ENCODE peak calls at places on chromosomes 2 and 18, in six cellular contexts. M, B, E, F, R and T are unnamed samples.

GRCh38 chr2:106562826-106563594 is 75.8 kb downstream of the CD8B2 start:
- DNase-seq in R (no peak), F (no peak), E (no peak), B (no peak), M (no peak), T (no peak)

GRCh38 chr2:9318461-9319337 is 104.6 kb downstream of the ITGB1BP1 start:
- DNase-seq in R (no peak), E (no peak), M (no peak), B (no peak), F (no peak), T (no peak)

GRCh38 chr18:26919656-26920055 is 54.1 kb upstream of the AQP4 start:
- DNase-seq in M (no peak), R (no peak), F (no peak), E (no peak), B (no peak), T (no peak)

GRCh38 chr2:207624170-207625013 is 802 bp downstream of the METTL21A start:
- DNase-seq in E (no peak), R (no peak), F (peak; percentile 34), M (peak; percentile 58), B (peak; percentile 87), T (peak; percentile 76)

GRCh38 chr2:163345795-163346573 is 389.8 kb downstream of the FIGN start:
- DNase-seq in F (peak; percentile 17), B (peak; percentile 62), M (no peak), E (no peak), R (no peak), T (peak; percentile 91)

GRCh38 chr2:239047420-239047819 is 199.5 kb downstream of the TWIST2 start:
- DNase-seq in M (no peak), F (no peak), E (no peak), R (no peak), B (no peak), T (no peak)

GRCh38 chr18:62521082-62521481 is 1.7 kb upstream of the ZCCHC2 start:
- DNase-seq in E (no peak), F (no peak), R (no peak), B (no peak), M (no peak), T (no peak)

GRCh38 chr2:137969418-137969765 is 5.1 kb downstream of the HNMT start:
- DNase-seq in B (no peak), E (peak; percentile 17), F (peak; percentile 51), M (no peak), R (no peak), T (peak; percentile 83)

GRCh38 chr2:169480079-169480465 is 778 bp downstream of the BBS5 start:
- DNase-seq in E (no peak), F (no peak), B (no peak), M (no peak), R (no peak), T (no peak)

GRCh38 chr2:12879649-12880048 is 162.9 kb downstream of the TRIB2 start:
- DNase-seq in M (no peak), R (no peak), F (no peak), B (no peak), E (no peak), T (no peak)

GRCh38 chr18:69757733-69758132 is 189.9 kb downstream of the CD226 start:
- DNase-seq in F (no peak), M (no peak), E (no peak), B (no peak), R (no peak), T (no peak)

GRCh38 chr2:60998628-60999545 is 18.6 kb upstream of the PEX13 start:
- DNase-seq in R (no peak), E (peak; percentile 52), B (peak; percentile 71), M (no peak), F (peak; percentile 64), T (peak; percentile 51)

GRCh38 chr2:31567679-31568078 is 13.1 kb downstream of the SRD5A2 start:
- DNase-seq in R (no peak), M (no peak), B (no peak), F (no peak), E (no peak), T (no peak)

GRCh38 chr18:22544626-22545025 is 126.9 kb upstream of the CTAGE1 start:
- DNase-seq in R (no peak), B (no peak), F (no peak), M (no peak), E (no peak), T (no peak)

GRCh38 chr2:100902833-100903405 is 83.0 kb downstream of the NPAS2 start:
- DNase-seq in M (no peak), E (peak; percentile 95), B (no peak), F (peak; percentile 89), R (no peak), T (peak; percentile 63)

GRCh38 chr18:2935438-2936192 is 77.3 kb downstream of the LPIN2 start:
- DNase-seq in M (no peak), F (no peak), E (no peak), B (no peak), R (no peak), T (no peak)

GRCh38 chr18:37019157-37019571 is 190.2 kb downstream of the KIAA1328 start:
- DNase-seq in E (peak; percentile 25), M (no peak), R (no peak), B (peak; percentile 10), F (no peak), T (no peak)

GRCh38 chr2:240935101-240935876 is 29.2 kb downstream of the CROCC2 start:
- DNase-seq in E (no peak), F (no peak), M (no peak), B (no peak), R (no peak), T (no peak)

GRCh38 chr2:229800997-229801754 is 86.8 kb upstream of the DNER start:
- DNase-seq in B (peak; percentile 85), F (peak; percentile 46), M (peak; percentile 75), E (peak; percentile 43), R (no peak), T (peak; percentile 64)

GRCh38 chr2:70975237-70975636 is 3.2 kb upstream of the ANKRD53 start:
- DNase-seq in M (no peak), B (no peak), E (no peak), F (no peak), R (no peak), T (no peak)

GRCh38 chr18:22282311-22283235 is 113.2 kb downstream of the GATA6 start:
- DNase-seq in F (peak; percentile 78), M (peak; percentile 4), B (no peak), R (no peak), E (peak; percentile 45), T (no peak)

GRCh38 chr2:714005-714741 is 37.0 kb upstream of the TMEM18 start:
- DNase-seq in E (peak; percentile 20), F (peak; percentile 72), R (no peak), M (peak; percentile 18), B (peak; percentile 87), T (peak; percentile 63)

GRCh38 chr2:102103992-102104871 is 38.3 kb upstream of the IL1R1 start:
- DNase-seq in F (no peak), R (no peak), M (peak; percentile 29), E (peak; percentile 94), B (peak; percentile 91), T (peak; percentile 89)

GRCh38 chr2:85649201-85650190 is 18.5 kb downstream of the SFTPB start:
- DNase-seq in E (no peak), M (no peak), F (peak; percentile 57), R (no peak), B (no peak), T (no peak)

GRCh38 chr18:3330622-3331021 is 68.7 kb downstream of the MYL12B start:
- DNase-seq in R (no peak), B (no peak), F (no peak), M (no peak), E (no peak), T (no peak)

GRCh38 chr2:3523551-3524041 is 4.3 kb upstream of the ADI1 start:
- DNase-seq in F (no peak), R (no peak), M (no peak), B (no peak), E (no peak), T (no peak)

GRCh38 chr2:217382794-217383193 is 522.9 kb upstream of the TNP1 start:
- DNase-seq in F (no peak), E (no peak), M (no peak), B (no peak), R (no peak), T (no peak)

GRCh38 chr2:109382946-109383345 is 230.8 kb downstream of the SEPTIN10 start:
- DNase-seq in E (peak; percentile 47), F (peak; percentile 63), M (no peak), B (peak; percentile 22), R (no peak), T (peak; percentile 82)

GRCh38 chr2:144505245-144505801 is 14.6 kb downstream of the ZEB2 start:
- DNase-seq in F (no peak), B (no peak), M (no peak), R (no peak), E (no peak), T (no peak)

GRCh38 chr2:201254331-201254730 is 6.0 kb upstream of the CASP8 start:
- DNase-seq in R (no peak), M (no peak), B (no peak), E (no peak), F (no peak), T (peak; percentile 78)

GRCh38 chr2:146734042-146734715 is 1110.7 kb upstream of the ACVR2A start:
- DNase-seq in B (peak; percentile 40), M (no peak), R (no peak), E (peak; percentile 17), F (peak; percentile 52), T (peak; percentile 80)

GRCh38 chr2:24304098-24304497 is 56.2 kb downstream of the ITSN2 start:
- DNase-seq in R (no peak), B (no peak), E (peak; percentile 12), F (no peak), M (no peak), T (peak; percentile 93)

GRCh38 chr2:160445673-160446072 is 47.9 kb downstream of the RBMS1 start:
- DNase-seq in F (no peak), E (no peak), B (no peak), M (no peak), R (no peak), T (no peak)

GRCh38 chr2:189577108-189577507 is 3.5 kb downstream of the SLC40A1 start:
- DNase-seq in F (no peak), B (no peak), E (no peak), M (no peak), R (no peak), T (no peak)

GRCh38 chr2:8087480-8087840 is 594.4 kb upstream of the ID2 start:
- DNase-seq in F (no peak), E (no peak), B (no peak), R (no peak), M (no peak), T (no peak)

GRCh38 chr2:234533631-234534030 is 36.8 kb upstream of the ARL4C start:
- DNase-seq in B (no peak), R (no peak), M (no peak), F (no peak), E (no peak), T (no peak)

GRCh38 chr2:229269986-229270385 is 1.1 kb downstream of the PID1 start:
- DNase-seq in F (no peak), R (no peak), B (no peak), M (no peak), E (no peak), T (peak; percentile 15)

GRCh38 chr2:208319403-208319802 is 53.3 kb downstream of the PIKFYVE start:
- DNase-seq in E (no peak), B (peak; percentile 54), R (no peak), M (no peak), F (no peak), T (peak; percentile 64)